ENCODE peak calls at places on chromosomes 5 and 9, in five cellular contexts. One of them, this sample, is unnamed.

GRCh38 chr9:108142504-108143201 is 653.1 kb upstream of the KLF4 start:
- DNase-seq in RWPE1: no peak
- DNase-seq in stimulated activated CD4-positive, alpha-beta T cell treated with anti-CD3 and anti-CD28 coated beads, Interleukin-15, amount 100 ng/mL, for 48 hours: no peak
- DNase-seq in AG04450: no peak
- DNase-seq in neural crest cell: peak
- DNase-seq in this sample: no peak

GRCh38 chr9:136939996-136940525 is 4.5 kb downstream of the FBXW5 start:
- DNase-seq in RWPE1: no peak
- DNase-seq in stimulated activated CD4-positive, alpha-beta T cell treated with anti-CD3 and anti-CD28 coated beads, Interleukin-15, amount 100 ng/mL, for 48 hours: no peak
- DNase-seq in AG04450: no peak
- DNase-seq in neural crest cell: no peak
- DNase-seq in this sample: no peak

GRCh38 chr9:136293476-136294077 is 10.3 kb downstream of the CCDC187 start:
- DNase-seq in RWPE1: no peak
- DNase-seq in stimulated activated CD4-positive, alpha-beta T cell treated with anti-CD3 and anti-CD28 coated beads, Interleukin-15, amount 100 ng/mL, for 48 hours: no peak
- DNase-seq in AG04450: no peak
- DNase-seq in neural crest cell: no peak
- DNase-seq in this sample: no peak

GRCh38 chr5:129021744-129022143 is 56.5 kb downstream of the SLC27A6 start:
- DNase-seq in RWPE1: no peak
- DNase-seq in stimulated activated CD4-positive, alpha-beta T cell treated with anti-CD3 and anti-CD28 coated beads, Interleukin-15, amount 100 ng/mL, for 48 hours: no peak
- DNase-seq in AG04450: no peak
- DNase-seq in neural crest cell: no peak
- DNase-seq in this sample: no peak

GRCh38 chr5:126938461-126938860 is 91.9 kb downstream of the MARCHF3 start:
- DNase-seq in RWPE1: peak
- DNase-seq in stimulated activated CD4-positive, alpha-beta T cell treated with anti-CD3 and anti-CD28 coated beads, Interleukin-15, amount 100 ng/mL, for 48 hours: no peak
- DNase-seq in AG04450: peak
- DNase-seq in neural crest cell: no peak
- DNase-seq in this sample: no peak

GRCh38 chr9:224540-225520 is 10.2 kb downstream of the DOCK8 start:
- DNase-seq in RWPE1: peak
- DNase-seq in stimulated activated CD4-positive, alpha-beta T cell treated with anti-CD3 and anti-CD28 coated beads, Interleukin-15, amount 100 ng/mL, for 48 hours: no peak
- DNase-seq in AG04450: no peak
- DNase-seq in neural crest cell: no peak
- DNase-seq in this sample: peak

GRCh38 chr9:127856094-127856740 is 1.8 kb upstream of the ENG start:
- DNase-seq in RWPE1: no peak
- DNase-seq in stimulated activated CD4-positive, alpha-beta T cell treated with anti-CD3 and anti-CD28 coated beads, Interleukin-15, amount 100 ng/mL, for 48 hours: no peak
- DNase-seq in AG04450: no peak
- DNase-seq in neural crest cell: no peak
- DNase-seq in this sample: no peak

GRCh38 chr5:110865400-110866094 is 126.7 kb downstream of the SLC25A46 start:
- DNase-seq in RWPE1: peak
- DNase-seq in stimulated activated CD4-positive, alpha-beta T cell treated with anti-CD3 and anti-CD28 coated beads, Interleukin-15, amount 100 ng/mL, for 48 hours: no peak
- DNase-seq in AG04450: no peak
- DNase-seq in neural crest cell: peak
- DNase-seq in this sample: peak

GRCh38 chr5:112921031-112921832 is 795 bp downstream of the REEP5 start:
- DNase-seq in RWPE1: peak
- DNase-seq in stimulated activated CD4-positive, alpha-beta T cell treated with anti-CD3 and anti-CD28 coated beads, Interleukin-15, amount 100 ng/mL, for 48 hours: peak
- DNase-seq in AG04450: no peak
- DNase-seq in neural crest cell: peak
- DNase-seq in this sample: peak

GRCh38 chr5:96997265-96997859 is 61.5 kb downstream of the LNPEP start:
- DNase-seq in RWPE1: peak
- DNase-seq in stimulated activated CD4-positive, alpha-beta T cell treated with anti-CD3 and anti-CD28 coated beads, Interleukin-15, amount 100 ng/mL, for 48 hours: no peak
- DNase-seq in AG04450: no peak
- DNase-seq in neural crest cell: no peak
- DNase-seq in this sample: peak

This sample was measured in COLO829.